ENCODE peak calls at places on chromosomes 7 and 10, in four cellular contexts. R is Panc1, N is HCT116, K is HepG2. I is an unnamed sample.

GRCh38 chr10:122282253-122282671 is 11.2 kb downstream of the BTBD16 start:
- DNase-seq in N (no peak), K (no peak), R (no peak), I (no peak)

GRCh38 chr7:45001826-45002225 is 1.8 kb downstream of the CCM2 start:
- DNase-seq in R (no peak), K (no peak), N (no peak), I (no peak)

GRCh38 chr7:55063633-55064032 is 44.8 kb downstream of the EGFR start:
- DNase-seq in R (no peak), K (no peak), N (no peak), I (no peak)

GRCh38 chr7:140330128-140330527 is 68.2 kb downstream of the SLC37A3 start:
- DNase-seq in R (no peak), K (no peak), N (no peak), I (no peak)

GRCh38 chr10:113494736-113495135 is 58.1 kb upstream of the HABP2 start:
- DNase-seq in N (no peak), R (no peak), K (no peak), I (no peak)

GRCh38 chr10:105258674-105259065 is 617.6 kb downstream of the SORCS3 start:
- DNase-seq in N (no peak), R (no peak), K (no peak), I (no peak)

GRCh38 chr10:62844280-62845011 is 28.3 kb upstream of the EGR2 start:
- DNase-seq in K (no peak), N (no peak), R (no peak), I (no peak)

GRCh38 chr10:129966370-129966769 is 2.3 kb upstream of the EBF3 start:
- DNase-seq in K (no peak), N (no peak), R (no peak), I (no peak)

GRCh38 chr10:78542536-78542935 is 508.9 kb downstream of the RPS24 start:
- DNase-seq in N (no peak), R (no peak), K (no peak), I (no peak)

GRCh38 chr7:96548664-96549063 is 161.0 kb downstream of the SEM1 start:
- DNase-seq in K (peak), N (no peak), R (peak), I (no peak)

GRCh38 chr7:130114776-130115175 is 44.4 kb downstream of the KLHDC10 start:
- DNase-seq in R (no peak), K (no peak), N (peak), I (no peak)

GRCh38 chr7:86006909-86007308 is 636.8 kb upstream of the GRM3 start:
- DNase-seq in N (no peak), K (no peak), R (no peak), I (no peak)

GRCh38 chr10:79310911-79311573 is 36.2 kb upstream of the PPIF start:
- DNase-seq in R (no peak), N (no peak), K (no peak), I (peak)

GRCh38 chr10:132037676-132037975 is 28.1 kb upstream of the JAKMIP3 start:
- DNase-seq in R (no peak), N (no peak), K (no peak), I (no peak)

GRCh38 chr10:121036431-121036830 is 185.3 kb downstream of the WDR11 start:
- DNase-seq in K (no peak), R (no peak), N (no peak), I (no peak)

GRCh38 chr7:156993021-156993924 is 17.2 kb downstream of the MNX1 start:
- DNase-seq in R (no peak), N (no peak), K (no peak), I (no peak)

GRCh38 chr10:87677595-87677994 is 17.9 kb downstream of the PAPSS2 start:
- DNase-seq in R (no peak), K (no peak), N (no peak), I (no peak)

GRCh38 chr10:8810677-8811076 is 756.2 kb downstream of the GATA3 start:
- DNase-seq in N (no peak), K (no peak), R (no peak), I (no peak)

GRCh38 chr10:101189461-101190401 is 39.5 kb downstream of the LBX1 start:
- DNase-seq in N (no peak), K (no peak), R (no peak), I (no peak)

GRCh38 chr7:103504505-103505135 is 58.6 kb upstream of the SLC26A5 start:
- DNase-seq in R (no peak), N (no peak), K (no peak), I (no peak)

GRCh38 chr7:114086906-114087651 is 168.3 kb upstream of the PPP1R3A start:
- DNase-seq in K (no peak), R (no peak), N (no peak), I (no peak)

GRCh38 chr10:60073781-60074656 is 167.7 kb upstream of the CCDC6 start:
- DNase-seq in N (no peak), R (no peak), K (no peak), I (peak)

GRCh38 chr7:476736-477360 is 42.8 kb downstream of the PDGFA start:
- DNase-seq in R (no peak), K (no peak), N (no peak), I (no peak)

GRCh38 chr7:474605-475424 is 44.8 kb downstream of the PDGFA start:
- DNase-seq in K (no peak), N (no peak), R (no peak), I (no peak)

GRCh38 chr7:475425-475728 is 44.3 kb downstream of the PDGFA start:
- DNase-seq in N (no peak), R (no peak), K (no peak), I (no peak)

GRCh38 chr7:477626-478220 is 41.9 kb downstream of the PDGFA start:
- DNase-seq in R (no peak), N (no peak), K (no peak), I (no peak)

DNA sequence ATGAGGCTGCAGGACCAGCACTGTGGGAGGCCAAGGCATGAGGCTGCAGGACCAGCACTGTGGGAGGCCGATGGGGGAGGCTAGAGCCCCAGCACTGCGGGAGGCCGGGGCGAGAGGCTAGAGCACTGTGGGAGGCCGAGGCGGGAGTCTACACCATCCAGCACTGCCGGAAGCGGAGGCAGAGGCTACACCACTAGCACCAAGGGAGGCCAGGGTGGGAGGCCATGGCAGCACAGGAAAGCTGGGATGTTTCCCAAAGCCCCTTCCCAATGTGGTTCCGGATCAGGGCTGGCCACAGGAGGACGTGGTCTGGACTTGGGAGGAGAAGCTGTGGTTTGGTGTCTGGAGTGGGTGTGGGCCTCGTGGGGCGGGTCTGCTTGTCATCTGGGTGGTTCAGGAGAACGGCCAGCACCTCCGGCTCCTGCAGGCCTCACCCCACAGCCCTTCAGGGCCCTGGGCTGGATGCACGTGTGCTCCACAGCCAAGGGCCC is 43.6 kb downstream of the PDGFA start:
- DNase-seq in R (no peak), K (no peak), N (no peak), I (no peak)
- TF ChIP-seq TCF7L2 in R (no peak), K (no peak), N (no peak), I (no peak)

GRCh38 chr7:115635876-115636275 is 394.7 kb downstream of the TFEC start:
- DNase-seq in N (no peak), K (no peak), R (no peak), I (no peak)

GRCh38 chr7:115635367-115635766 is 395.2 kb downstream of the TFEC start:
- DNase-seq in R (no peak), N (no peak), K (no peak), I (no peak)

GRCh38 chr7:115637123-115637522 is 393.4 kb downstream of the TFEC start:
- DNase-seq in K (no peak), N (no peak), R (no peak), I (no peak)

GRCh38 chr7:115632636-115633035 is 397.9 kb downstream of the TFEC start:
- DNase-seq in N (no peak), K (no peak), R (no peak), I (no peak)

GRCh38 chr7:115634633-115635032 is 395.9 kb downstream of the TFEC start:
- DNase-seq in N (no peak), R (peak), K (peak), I (no peak)
- TF ChIP-seq TCF7L2 in N (no peak), R (no peak), K (no peak), I (no peak)

GRCh38 chr10:97673736-97674525 is 13.1 kb downstream of the AVPI1 start:
- DNase-seq in R (no peak), K (no peak), N (no peak), I (no peak)
- TF ChIP-seq TCF7L2 in R (no peak), K (no peak), N (no peak), I (no peak)

GRCh38 chr10:110370005-110370404 is 65.3 kb upstream of the SMNDC1 start:
- DNase-seq in R (no peak), K (no peak), N (no peak), I (no peak)

GRCh38 chr10:110375121-110375520 is 70.4 kb upstream of the SMNDC1 start:
- DNase-seq in K (no peak), R (no peak), N (no peak), I (no peak)

GRCh38 chr10:110373857-110374654 is 69.3 kb upstream of the SMNDC1 start:
- DNase-seq in R (no peak), K (no peak), N (no peak), I (no peak)

GRCh38 chr10:110373059-110373458 is 68.3 kb upstream of the SMNDC1 start:
- DNase-seq in R (no peak), K (no peak), N (no peak), I (no peak)

GRCh38 chr10:110372656-110373055 is 67.9 kb upstream of the SMNDC1 start:
- DNase-seq in K (no peak), R (no peak), N (peak), I (no peak)
- TF ChIP-seq TCF7L2 in K (no peak), R (no peak), N (peak), I (no peak)

GRCh38 chr10:99828464-99828863 is 46.0 kb downstream of the ABCC2 start:
- DNase-seq in R (no peak), N (no peak), K (no peak), I (no peak)

GRCh38 chr10:99836711-99837110 is 54.3 kb downstream of the ABCC2 start:
- DNase-seq in N (no peak), R (no peak), K (no peak), I (no peak)

GRCh38 chr10:99835947-99836346 is 53.5 kb downstream of the ABCC2 start:
- DNase-seq in R (no peak), K (no peak), N (no peak), I (no peak)

GRCh38 chr10:99834410-99834809 is 52.0 kb downstream of the ABCC2 start:
- DNase-seq in N (peak), K (peak), R (no peak), I (no peak)

DNA sequence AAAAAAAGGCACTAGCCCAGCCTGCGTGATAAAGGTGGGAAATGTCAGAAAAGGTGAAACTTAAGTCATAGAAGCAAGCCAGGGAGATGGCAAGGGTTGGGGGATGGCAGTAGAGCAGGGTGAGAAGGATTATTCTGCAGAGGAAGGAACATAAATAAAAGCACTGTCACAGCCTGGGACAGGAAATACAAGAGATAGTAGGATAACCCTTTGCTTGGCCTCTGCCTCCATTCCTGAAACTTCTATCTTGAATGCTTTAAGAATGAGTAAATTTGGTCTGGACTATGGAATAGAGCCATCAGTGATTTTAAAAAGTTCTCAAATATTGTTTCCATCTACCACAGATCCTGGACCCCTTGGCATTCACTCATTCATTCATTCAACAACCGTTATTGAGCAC is 50.0 kb downstream of the ABCC2 start:
- DNase-seq in N (no peak), R (no peak), K (no peak), I (no peak)
- TF ChIP-seq TCF7L2 in N (no peak), R (no peak), K (no peak), I (no peak)

GRCh38 chr7:25319707-25320106 is 91.4 kb upstream of the NPVF start:
- DNase-seq in N (no peak), K (no peak), R (no peak), I (no peak)
- TF ChIP-seq TCF7L2 in N (no peak), K (no peak), R (no peak), I (no peak)

DNA sequence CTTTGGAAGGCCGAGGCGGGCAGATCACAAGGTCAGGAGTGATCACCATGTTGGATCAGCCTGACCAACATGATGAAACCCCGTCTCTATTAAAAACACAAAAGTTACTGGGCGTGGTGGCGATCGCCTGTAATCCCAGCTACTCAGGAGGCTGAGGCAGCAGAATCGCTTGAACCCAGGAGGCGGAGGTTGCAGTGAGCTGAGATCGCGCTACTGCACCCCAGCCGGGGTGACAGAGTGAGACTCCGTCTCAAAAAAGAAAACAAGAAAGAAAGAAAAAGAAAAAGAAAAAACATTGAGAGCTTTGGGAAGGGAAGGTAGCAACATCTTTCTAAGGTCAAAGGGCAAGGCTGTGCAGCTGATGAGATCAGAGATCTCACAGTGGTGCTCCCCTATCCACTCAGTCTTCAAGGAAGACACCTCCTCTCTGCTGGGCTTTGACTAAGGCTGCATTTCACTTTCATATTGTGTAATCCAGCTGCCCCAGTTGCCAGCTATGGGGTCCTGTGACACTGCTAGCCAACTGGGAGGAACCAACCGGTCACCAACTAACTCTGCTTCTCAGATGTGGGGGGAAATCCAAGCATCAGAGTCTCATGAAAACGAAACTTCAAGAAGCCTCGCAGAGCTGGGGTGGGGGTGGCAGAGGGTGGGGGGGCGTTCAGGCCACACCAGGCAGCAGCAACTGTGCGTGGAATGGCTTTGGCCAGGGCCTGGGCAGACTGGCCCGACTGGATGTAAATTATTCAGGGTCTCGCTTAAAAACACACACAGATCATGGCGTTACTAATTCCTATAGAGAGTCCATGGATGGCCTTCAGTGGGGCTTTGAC is 1.5 kb downstream of the IL15RA start:
- DNase-seq in R (no peak), K (no peak), N (no peak), I (no peak)
- TF ChIP-seq TCF7L2 in R (no peak), K (no peak), N (no peak), I (no peak)

GRCh38 chr10:91198781-91199180 is 21.7 kb upstream of the PCGF5 start:
- DNase-seq in N (no peak), R (no peak), K (no peak), I (no peak)
- TF ChIP-seq TCF7L2 in N (no peak), R (no peak), K (no peak), I (no peak)

GRCh38 chr7:81986745-81987470 is 217.1 kb upstream of the HGF start:
- DNase-seq in K (no peak), N (no peak), R (no peak), I (no peak)

GRCh38 chr7:81983421-81983820 is 213.6 kb upstream of the HGF start:
- DNase-seq in R (no peak), N (no peak), K (no peak), I (no peak)
- TF ChIP-seq TCF7L2 in R (no peak), N (no peak), K (no peak), I (no peak)

DNA sequence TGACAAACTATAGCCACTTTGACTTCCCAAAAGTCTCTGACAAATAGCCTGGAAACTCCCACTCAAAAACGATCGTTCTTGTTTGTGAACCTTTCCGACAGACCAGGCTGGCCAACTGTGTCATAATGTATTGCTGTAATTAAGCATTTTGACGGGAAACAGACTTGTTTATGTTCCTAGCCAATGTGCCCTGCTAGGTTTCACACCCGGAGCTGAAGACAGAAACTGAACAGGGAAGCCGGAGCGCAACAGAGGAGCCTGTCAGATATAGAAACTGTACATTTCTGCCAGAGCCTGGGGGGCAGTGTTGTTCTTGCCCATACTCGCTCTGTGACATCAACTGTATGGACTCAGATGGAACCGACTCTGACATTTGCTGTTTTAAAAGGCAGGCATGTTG is 55.3 kb upstream of the C7orf33 start:
- DNase-seq in K (no peak), N (no peak), R (no peak), I (no peak)
- TF ChIP-seq TCF7L2 in K (no peak), N (no peak), R (no peak), I (no peak)